ENCODE peak calls at places on chromosomes 4 and X, in six cellular contexts. K is H9, F is neuronal stem cell, N is H1, M is mesenchymal stem cell, P is trophoblast cell. E is an unnamed sample.

GRCh38 chr4:150782311-150782710 is 200.4 kb downstream of the MAB21L2 start:
- DNase-seq in K (no peak), F (no peak), N (no peak), M (peak; percentile 37), P (no peak), E (peak; percentile 7)

GRCh38 chr4:1758306-1759121 is 34.6 kb upstream of the FGFR3 start:
- DNase-seq in K (no peak), F (no peak), N (no peak), M (no peak), P (no peak), E (no peak)

GRCh38 chr4:65467280-65467679 is 203.0 kb downstream of the EPHA5 start:
- DNase-seq in K (no peak), F (no peak), N (no peak), M (no peak), P (no peak), E (no peak)

GRCh38 chrX:3638280-3638873 is 75.1 kb downstream of the PRKX start:
- DNase-seq in K (no peak), F (peak; percentile 23), N (no peak), M (peak; percentile 40), P (peak; percentile 64), E (peak; percentile 48)

GRCh38 chrX:130024127-130024526 is 41.7 kb downstream of the BCORL1 start:
- DNase-seq in K (peak; percentile 91), F (peak; percentile 9), N (peak; percentile 56), M (peak; percentile 32), P (peak; percentile 57), E (peak; percentile 17)

GRCh38 chrX:140836874-140837273 is 127.3 kb downstream of the LINC00632 start:
- DNase-seq in K (no peak), F (no peak), N (no peak), M (no peak), P (no peak), E (no peak)

GRCh38 chr4:24560770-24561415 is 23.5 kb downstream of the DHX15 start:
- DNase-seq in K (no peak), F (no peak), N (no peak), M (no peak), P (no peak), E (peak; percentile 74)

GRCh38 chrX:13666836-13667235 is 13.9 kb downstream of the TCEANC start:
- DNase-seq in K (no peak), F (no peak), N (no peak), M (no peak), P (no peak), E (no peak)

GRCh38 chr4:150773729-150774449 is 191.9 kb downstream of the MAB21L2 start:
- DNase-seq in K (no peak), F (no peak), N (no peak), M (no peak), P (no peak), E (no peak)

GRCh38 chrX:67619253-67619652 is 75.4 kb downstream of the AR start:
- DNase-seq in K (no peak), F (no peak), N (no peak), M (peak; percentile 76), P (no peak), E (peak; percentile 33)

GRCh38 chr4:3817561-3817960 is 51.4 kb downstream of the ADRA2C start:
- DNase-seq in K (no peak), F (no peak), N (no peak), M (no peak), P (no peak), E (no peak)

GRCh38 chr4:109211671-109212070 is 90.8 kb downstream of the COL25A1 start:
- DNase-seq in K (no peak), F (no peak), N (no peak), M (no peak), P (peak; percentile 46), E (peak; percentile 7)

GRCh38 chr4:94523617-94524016 is 71.9 kb downstream of the PDLIM5 start:
- DNase-seq in K (no peak), F (no peak), N (no peak), M (peak; percentile 71), P (peak; percentile 75), E (peak; percentile 59)

GRCh38 chrX:2967998-2968909 is 38.1 kb upstream of the ARSH start:
- DNase-seq in K (peak; percentile 35), F (no peak), N (no peak), M (no peak), P (peak; percentile 6), E (peak; percentile 29)

GRCh38 chr4:26015133-26015651 is 101.2 kb downstream of the SMIM20 start:
- DNase-seq in K (no peak), F (no peak), N (no peak), M (peak; percentile 85), P (no peak), E (peak; percentile 97)

GRCh38 chrX:13419276-13419675 is 99.4 kb upstream of the ATXN3L start:
- DNase-seq in K (no peak), F (no peak), N (no peak), M (no peak), P (no peak), E (no peak)

GRCh38 chr4:173333658-173334084 is 487 bp downstream of the HMGB2 start:
- DNase-seq in K (peak; percentile 36), F (peak; percentile 41), N (no peak), M (no peak), P (no peak), E (peak; percentile 19)

GRCh38 chr4:155629183-155629825 is 37.3 kb upstream of the GUCY1A1 start:
- DNase-seq in K (no peak), F (no peak), N (no peak), M (peak; percentile 87), P (peak; percentile 54), E (peak; percentile 59)

GRCh38 chr4:80215449-80216052 is 18.2 kb downstream of the PRDM8 start:
- DNase-seq in K (no peak), F (no peak), N (no peak), M (peak; percentile 63), P (peak; percentile 63), E (peak; percentile 64)

GRCh38 chr4:176875441-176875930 is 82.8 kb upstream of the VEGFC start:
- DNase-seq in K (no peak), F (no peak), N (no peak), M (no peak), P (no peak), E (no peak)

GRCh38 chr4:90084277-90084966 is 42.8 kb upstream of the CCSER1 start:
- DNase-seq in K (no peak), F (no peak), N (no peak), M (no peak), P (peak; percentile 13), E (no peak)

GRCh38 chr4:87119965-87120364 is 100.5 kb downstream of the KLHL8 start:
- DNase-seq in K (no peak), F (no peak), N (no peak), M (no peak), P (no peak), E (no peak)

DNA sequence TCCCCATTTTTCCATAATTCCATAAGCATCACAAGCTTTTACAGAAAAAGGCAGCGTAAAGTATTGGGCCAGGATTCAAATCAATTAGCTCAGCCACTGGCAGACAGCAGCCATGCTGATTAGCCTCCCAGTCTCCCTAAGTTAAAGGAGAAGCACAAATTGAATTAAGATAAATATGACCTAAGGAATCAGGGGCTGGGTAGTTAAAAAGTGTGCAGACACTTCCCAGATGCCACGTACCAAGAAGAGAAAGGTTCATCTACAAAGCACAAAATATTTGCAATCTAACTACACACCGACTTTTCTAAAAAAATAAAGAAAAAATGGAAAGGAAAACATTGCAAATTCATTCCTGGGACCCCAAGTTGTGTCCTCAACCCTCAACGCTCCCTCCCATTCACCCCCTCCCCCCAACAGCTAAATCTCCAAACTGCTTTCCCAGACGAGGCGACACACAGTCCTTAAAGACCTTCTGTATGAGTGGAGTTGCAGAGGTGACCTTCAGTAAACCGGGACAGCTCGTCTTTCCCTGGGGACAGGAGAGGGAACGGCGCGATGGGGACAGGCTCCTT is 1.2 kb downstream of the GRSF1 start:
- DNase-seq in K (no peak), F (no peak), N (no peak), M (peak; percentile 32), P (peak; percentile 20), E (peak; percentile 10)
- H3K4ac ChIP-seq in K (no peak overlapping the region), F (no peak overlapping the region), N (peak overlapping the region; percentile 27), M (peak overlapping the region; percentile 99), P (peak overlapping the region; percentile 80), E (peak overlapping the region; percentile 94)

DNA sequence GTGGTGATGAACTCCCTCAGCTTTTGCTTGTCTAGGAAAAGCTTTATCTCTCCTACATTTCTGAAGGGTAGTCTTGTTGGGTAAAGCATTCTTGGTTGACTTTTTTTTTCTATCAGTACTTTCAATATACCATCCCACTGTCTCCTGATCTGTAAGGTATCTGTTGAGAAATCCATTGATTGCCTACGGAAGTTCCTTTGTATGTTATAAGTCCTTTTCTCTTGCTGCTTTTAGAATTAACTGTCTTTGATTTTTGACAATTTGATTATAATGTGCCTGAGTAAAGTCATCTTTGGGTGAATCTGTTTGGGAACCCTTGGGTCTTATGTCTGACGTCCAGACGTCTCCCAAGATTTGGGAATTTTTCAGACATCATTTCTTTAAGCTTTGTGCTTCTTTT is 30.8 kb downstream of the SCLT1 start:
- DNase-seq in K (no peak), F (no peak), N (no peak), M (no peak), P (no peak), E (no peak)
- H3K9me3 ChIP-seq in K (peaks cover 6% of the 10 kb centered on the region), F (peaks cover 25% of the 10 kb centered on the region), N (peaks cover 35% of the 10 kb centered on the region), M (peaks cover 63% of the 10 kb centered on the region), P (peaks cover 19% of the 10 kb centered on the region), E (peaks cover 26% of the 10 kb centered on the region)

GRCh38 chr4:77956917-77957316 is 94.3 kb downstream of the MRPL1 start:
- DNase-seq in K (no peak), F (no peak), N (no peak), M (no peak), P (no peak), E (no peak)

GRCh38 chr4:77958897-77959296 is 96.3 kb downstream of the MRPL1 start:
- DNase-seq in K (no peak), F (no peak), N (no peak), M (no peak), P (no peak), E (no peak)

GRCh38 chr4:77960367-77960766 is 96.8 kb upstream of the FRAS1 start:
- DNase-seq in K (no peak), F (no peak), N (no peak), M (no peak), P (no peak), E (no peak)

GRCh38 chr4:77963005-77963404 is 94.1 kb upstream of the FRAS1 start:
- DNase-seq in K (no peak), F (no peak), N (no peak), M (no peak), P (no peak), E (no peak)

DNA sequence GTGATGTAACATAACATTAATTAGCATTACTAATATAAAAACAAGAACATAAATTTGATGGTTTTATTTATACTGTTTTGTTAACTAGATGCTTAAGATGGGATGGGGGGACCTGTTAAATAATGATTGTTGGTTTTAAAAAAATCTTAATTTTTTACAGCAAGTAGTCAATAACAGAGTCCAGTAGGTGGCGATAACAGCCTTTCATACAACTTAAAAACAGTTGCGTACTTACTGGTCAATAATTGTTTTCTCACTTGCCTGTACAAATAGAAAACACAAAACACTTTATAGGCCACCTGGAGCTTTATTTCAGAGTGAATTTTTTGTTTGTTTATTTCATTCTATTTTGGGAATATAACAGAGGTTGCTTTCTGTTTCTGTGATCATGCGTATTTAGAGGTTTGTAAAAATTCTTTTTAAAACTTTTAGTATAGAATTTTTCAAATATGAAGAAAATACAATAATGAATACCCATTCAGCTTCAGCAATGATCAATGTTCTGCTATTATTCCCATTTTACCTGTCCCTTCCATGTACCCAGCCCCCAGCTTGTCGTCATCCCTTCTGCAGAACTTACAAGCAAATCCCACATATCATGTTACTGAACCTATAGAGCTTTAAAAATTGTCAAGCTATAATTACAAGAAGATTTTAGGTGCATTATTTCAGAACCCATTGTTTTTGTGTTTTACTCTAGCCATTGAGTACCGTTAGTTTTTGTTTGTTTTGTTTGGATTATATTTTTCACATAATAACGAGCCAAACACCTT is 97.1 kb downstream of the MRPL1 start:
- DNase-seq in K (no peak), F (peak; percentile 44), N (no peak), M (peak; percentile 56), P (peak; percentile 80), E (peak; percentile 57)
- H3K4ac ChIP-seq in K (no peak overlapping the region), F (no peak overlapping the region), N (no peak overlapping the region), M (no peak overlapping the region), P (no peak overlapping the region), E (no peak overlapping the region)

GRCh38 chrX:47452112-47452511 is 30.9 kb downstream of the ZNF41 start:
- DNase-seq in K (no peak), F (no peak), N (no peak), M (no peak), P (no peak), E (no peak)
- H3K9me3 ChIP-seq in K (peaks cover 78% of the 10 kb centered on the region), F (peaks cover 14% of the 10 kb centered on the region), N (peaks cover 33% of the 10 kb centered on the region), M (peaks cover 87% of the 10 kb centered on the region), P (no peaks in the 10 kb centered on the region), E (peaks cover 38% of the 10 kb centered on the region)